ENCODE peak calls at places on chromosome 18, in six cellular contexts. One of them, this sample, is unnamed.
A peak's percentile ranks its signal among the peaks of the same experiment; 100 is the strongest.

GRCh38 chr18:23887035-23887434 is 127.5 kb upstream of the TTC39C start:
- DNase-seq in cardiac fibroblast: no peak
- DNase-seq in KBM-7: no peak
- DNase-seq in stimulated activated CD8-positive, alpha-beta memory T cell treated with anti-CD3 and anti-CD28 coated beads, Interleukin-7, amount 100 ng/mL, for 4 hours: no peak
- DNase-seq in GM13976: no peak
- DNase-seq in SW480: no peak
- DNase-seq in this sample: no peak

GRCh38 chr18:25181581-25181980 is 170.4 kb downstream of the ZNF521 start:
- DNase-seq in cardiac fibroblast: no peak
- DNase-seq in KBM-7: no peak
- DNase-seq in stimulated activated CD8-positive, alpha-beta memory T cell treated with anti-CD3 and anti-CD28 coated beads, Interleukin-7, amount 100 ng/mL, for 4 hours: no peak
- DNase-seq in GM13976: no peak
- DNase-seq in SW480: no peak
- DNase-seq in this sample: no peak

GRCh38 chr18:10563886-10564285 is 38.1 kb downstream of the NAPG start:
- DNase-seq in cardiac fibroblast: no peak
- DNase-seq in KBM-7: no peak
- DNase-seq in stimulated activated CD8-positive, alpha-beta memory T cell treated with anti-CD3 and anti-CD28 coated beads, Interleukin-7, amount 100 ng/mL, for 4 hours: no peak
- DNase-seq in GM13976: no peak
- DNase-seq in SW480: no peak
- DNase-seq in this sample: no peak

GRCh38 chr18:33201509-33201926 is 239.0 kb downstream of the CCDC178 start:
- DNase-seq in cardiac fibroblast: peak; percentile 21
- DNase-seq in KBM-7: peak; percentile 27
- DNase-seq in stimulated activated CD8-positive, alpha-beta memory T cell treated with anti-CD3 and anti-CD28 coated beads, Interleukin-7, amount 100 ng/mL, for 4 hours: no peak
- DNase-seq in GM13976: no peak
- DNase-seq in SW480: peak; percentile 46
- DNase-seq in this sample: peak; percentile 13

GRCh38 chr18:45416168-45416567 is 199.1 kb upstream of the SLC14A2 start:
- DNase-seq in cardiac fibroblast: peak; percentile 2
- DNase-seq in KBM-7: no peak
- DNase-seq in stimulated activated CD8-positive, alpha-beta memory T cell treated with anti-CD3 and anti-CD28 coated beads, Interleukin-7, amount 100 ng/mL, for 4 hours: no peak
- DNase-seq in GM13976: no peak
- DNase-seq in SW480: no peak
- DNase-seq in this sample: no peak

GRCh38 chr18:11310476-11311086 is 161.2 kb upstream of the PIEZO2 start:
- DNase-seq in cardiac fibroblast: peak; percentile 56
- DNase-seq in KBM-7: peak; percentile 46
- DNase-seq in stimulated activated CD8-positive, alpha-beta memory T cell treated with anti-CD3 and anti-CD28 coated beads, Interleukin-7, amount 100 ng/mL, for 4 hours: no peak
- DNase-seq in GM13976: peak; percentile 52
- DNase-seq in SW480: peak; percentile 56
- DNase-seq in this sample: no peak

GRCh38 chr18:26215247-26215970 is 10.8 kb upstream of the TAF4B start:
- DNase-seq in cardiac fibroblast: no peak
- DNase-seq in KBM-7: peak; percentile 57
- DNase-seq in stimulated activated CD8-positive, alpha-beta memory T cell treated with anti-CD3 and anti-CD28 coated beads, Interleukin-7, amount 100 ng/mL, for 4 hours: peak; percentile 8
- DNase-seq in GM13976: peak; percentile 57
- DNase-seq in SW480: no peak
- DNase-seq in this sample: no peak

GRCh38 chr18:383135-383534 is 115.3 kb upstream of the THOC1 start:
- DNase-seq in cardiac fibroblast: no peak
- DNase-seq in KBM-7: no peak
- DNase-seq in stimulated activated CD8-positive, alpha-beta memory T cell treated with anti-CD3 and anti-CD28 coated beads, Interleukin-7, amount 100 ng/mL, for 4 hours: no peak
- DNase-seq in GM13976: no peak
- DNase-seq in SW480: no peak
- DNase-seq in this sample: no peak

GRCh38 chr18:1017227-1017626 is 112.6 kb downstream of the ADCYAP1 start:
- DNase-seq in cardiac fibroblast: no peak
- DNase-seq in KBM-7: no peak
- DNase-seq in stimulated activated CD8-positive, alpha-beta memory T cell treated with anti-CD3 and anti-CD28 coated beads, Interleukin-7, amount 100 ng/mL, for 4 hours: no peak
- DNase-seq in GM13976: no peak
- DNase-seq in SW480: no peak
- DNase-seq in this sample: no peak

GRCh38 chr18:32998921-32999320 is 226.1 kb upstream of the KLHL14 start:
- DNase-seq in cardiac fibroblast: no peak
- DNase-seq in KBM-7: no peak
- DNase-seq in stimulated activated CD8-positive, alpha-beta memory T cell treated with anti-CD3 and anti-CD28 coated beads, Interleukin-7, amount 100 ng/mL, for 4 hours: no peak
- DNase-seq in GM13976: no peak
- DNase-seq in SW480: no peak
- DNase-seq in this sample: no peak

GRCh38 chr18:45739848-45740247 is 15.9 kb downstream of the SLC14A1 start:
- DNase-seq in cardiac fibroblast: no peak
- DNase-seq in KBM-7: no peak
- DNase-seq in stimulated activated CD8-positive, alpha-beta memory T cell treated with anti-CD3 and anti-CD28 coated beads, Interleukin-7, amount 100 ng/mL, for 4 hours: no peak
- DNase-seq in GM13976: no peak
- DNase-seq in SW480: no peak
- DNase-seq in this sample: no peak

GRCh38 chr18:9280854-9281253 is 53.7 kb upstream of the TWSG1 start:
- DNase-seq in cardiac fibroblast: no peak
- DNase-seq in KBM-7: no peak
- DNase-seq in stimulated activated CD8-positive, alpha-beta memory T cell treated with anti-CD3 and anti-CD28 coated beads, Interleukin-7, amount 100 ng/mL, for 4 hours: no peak
- DNase-seq in GM13976: no peak
- DNase-seq in SW480: no peak
- DNase-seq in this sample: no peak

GRCh38 chr18:36476433-36476832 is 178.9 kb downstream of the FHOD3 start:
- DNase-seq in cardiac fibroblast: no peak
- DNase-seq in KBM-7: no peak
- DNase-seq in stimulated activated CD8-positive, alpha-beta memory T cell treated with anti-CD3 and anti-CD28 coated beads, Interleukin-7, amount 100 ng/mL, for 4 hours: no peak
- DNase-seq in GM13976: no peak
- DNase-seq in SW480: peak; percentile 84
- DNase-seq in this sample: no peak

GRCh38 chr18:32373995-32374394 is 96.7 kb downstream of the GAREM1 start:
- DNase-seq in cardiac fibroblast: peak; percentile 75
- DNase-seq in KBM-7: no peak
- DNase-seq in stimulated activated CD8-positive, alpha-beta memory T cell treated with anti-CD3 and anti-CD28 coated beads, Interleukin-7, amount 100 ng/mL, for 4 hours: no peak
- DNase-seq in GM13976: no peak
- DNase-seq in SW480: peak; percentile 44
- DNase-seq in this sample: no peak

GRCh38 chr18:51506811-51507210 is 309.3 kb upstream of the MEX3C start:
- DNase-seq in cardiac fibroblast: no peak
- DNase-seq in KBM-7: no peak
- DNase-seq in stimulated activated CD8-positive, alpha-beta memory T cell treated with anti-CD3 and anti-CD28 coated beads, Interleukin-7, amount 100 ng/mL, for 4 hours: no peak
- DNase-seq in GM13976: no peak
- DNase-seq in SW480: no peak
- DNase-seq in this sample: no peak

GRCh38 chr18:66344227-66344626 is 259.7 kb downstream of the CDH19 start:
- DNase-seq in cardiac fibroblast: no peak
- DNase-seq in KBM-7: no peak
- DNase-seq in stimulated activated CD8-positive, alpha-beta memory T cell treated with anti-CD3 and anti-CD28 coated beads, Interleukin-7, amount 100 ng/mL, for 4 hours: no peak
- DNase-seq in GM13976: no peak
- DNase-seq in SW480: no peak
- DNase-seq in this sample: no peak

GRCh38 chr18:48300463-48300961 is 108.7 kb downstream of the ZBTB7C start:
- DNase-seq in cardiac fibroblast: no peak
- DNase-seq in KBM-7: peak; percentile 85
- DNase-seq in stimulated activated CD8-positive, alpha-beta memory T cell treated with anti-CD3 and anti-CD28 coated beads, Interleukin-7, amount 100 ng/mL, for 4 hours: no peak
- DNase-seq in GM13976: no peak
- DNase-seq in SW480: no peak
- DNase-seq in this sample: no peak

GRCh38 chr18:62526098-62527025 is 3.5 kb downstream of the ZCCHC2 start:
- DNase-seq in cardiac fibroblast: peak; percentile 86
- DNase-seq in KBM-7: peak; percentile 75
- DNase-seq in stimulated activated CD8-positive, alpha-beta memory T cell treated with anti-CD3 and anti-CD28 coated beads, Interleukin-7, amount 100 ng/mL, for 4 hours: peak; percentile 18
- DNase-seq in GM13976: peak; percentile 87
- DNase-seq in SW480: peak; percentile 53
- DNase-seq in this sample: peak; percentile 75

GRCh38 chr18:3498705-3499451 is 48.9 kb downstream of the TGIF1 start:
- DNase-seq in cardiac fibroblast: peak; percentile 47
- DNase-seq in KBM-7: no peak
- DNase-seq in stimulated activated CD8-positive, alpha-beta memory T cell treated with anti-CD3 and anti-CD28 coated beads, Interleukin-7, amount 100 ng/mL, for 4 hours: no peak
- DNase-seq in GM13976: peak; percentile 46
- DNase-seq in SW480: peak; percentile 35
- DNase-seq in this sample: peak; percentile 15

GRCh38 chr18:2368102-2368501 is 203.2 kb downstream of the METTL4 start:
- DNase-seq in cardiac fibroblast: no peak
- DNase-seq in KBM-7: no peak
- DNase-seq in stimulated activated CD8-positive, alpha-beta memory T cell treated with anti-CD3 and anti-CD28 coated beads, Interleukin-7, amount 100 ng/mL, for 4 hours: no peak
- DNase-seq in GM13976: no peak
- DNase-seq in SW480: no peak
- DNase-seq in this sample: no peak

GRCh38 chr18:65422544-65423136 is 328.2 kb upstream of the CDH7 start:
- DNase-seq in cardiac fibroblast: no peak
- DNase-seq in KBM-7: no peak
- DNase-seq in stimulated activated CD8-positive, alpha-beta memory T cell treated with anti-CD3 and anti-CD28 coated beads, Interleukin-7, amount 100 ng/mL, for 4 hours: no peak
- DNase-seq in GM13976: no peak
- DNase-seq in SW480: no peak
- DNase-seq in this sample: no peak

GRCh38 chr18:48975817-48976649 is 25.3 kb upstream of the SMAD7 start:
- DNase-seq in cardiac fibroblast: peak; percentile 69
- DNase-seq in KBM-7: no peak
- DNase-seq in stimulated activated CD8-positive, alpha-beta memory T cell treated with anti-CD3 and anti-CD28 coated beads, Interleukin-7, amount 100 ng/mL, for 4 hours: peak; percentile 22
- DNase-seq in GM13976: peak; percentile 92
- DNase-seq in SW480: peak; percentile 42
- DNase-seq in this sample: no peak

GRCh38 chr18:58497845-58498244 is 131.0 kb downstream of the ALPK2 start:
- DNase-seq in cardiac fibroblast: peak; percentile 5
- DNase-seq in KBM-7: no peak
- DNase-seq in stimulated activated CD8-positive, alpha-beta memory T cell treated with anti-CD3 and anti-CD28 coated beads, Interleukin-7, amount 100 ng/mL, for 4 hours: no peak
- DNase-seq in GM13976: no peak
- DNase-seq in SW480: no peak
- DNase-seq in this sample: no peak

GRCh38 chr18:8717011-8717770 is 11.8 kb downstream of the MTCL1 start:
- DNase-seq in cardiac fibroblast: no peak
- DNase-seq in KBM-7: no peak
- DNase-seq in stimulated activated CD8-positive, alpha-beta memory T cell treated with anti-CD3 and anti-CD28 coated beads, Interleukin-7, amount 100 ng/mL, for 4 hours: no peak
- DNase-seq in GM13976: no peak
- DNase-seq in SW480: no peak
- DNase-seq in this sample: no peak

GRCh38 chr18:58202406-58202730 is 158.3 kb downstream of the NEDD4L start:
- DNase-seq in cardiac fibroblast: no peak
- DNase-seq in KBM-7: no peak
- DNase-seq in stimulated activated CD8-positive, alpha-beta memory T cell treated with anti-CD3 and anti-CD28 coated beads, Interleukin-7, amount 100 ng/mL, for 4 hours: no peak
- DNase-seq in GM13976: no peak
- DNase-seq in SW480: no peak
- DNase-seq in this sample: no peak

GRCh38 chr18:79927597-79928562 is 23.6 kb downstream of the SLC66A2 start:
- DNase-seq in cardiac fibroblast: no peak
- DNase-seq in KBM-7: no peak
- DNase-seq in stimulated activated CD8-positive, alpha-beta memory T cell treated with anti-CD3 and anti-CD28 coated beads, Interleukin-7, amount 100 ng/mL, for 4 hours: no peak
- DNase-seq in GM13976: no peak
- DNase-seq in SW480: no peak
- DNase-seq in this sample: no peak

GRCh38 chr18:79962311-79962710 is 2.1 kb upstream of the HSBP1L1 start:
- DNase-seq in cardiac fibroblast: no peak
- DNase-seq in KBM-7: no peak
- DNase-seq in stimulated activated CD8-positive, alpha-beta memory T cell treated with anti-CD3 and anti-CD28 coated beads, Interleukin-7, amount 100 ng/mL, for 4 hours: no peak
- DNase-seq in GM13976: no peak
- DNase-seq in SW480: no peak
- DNase-seq in this sample: no peak

GRCh38 chr18:76450912-76451421 is 44.1 kb downstream of the ZNF516 start:
- DNase-seq in cardiac fibroblast: peak; percentile 77
- DNase-seq in KBM-7: peak; percentile 54
- DNase-seq in stimulated activated CD8-positive, alpha-beta memory T cell treated with anti-CD3 and anti-CD28 coated beads, Interleukin-7, amount 100 ng/mL, for 4 hours: no peak
- DNase-seq in GM13976: peak; percentile 54
- DNase-seq in SW480: peak; percentile 22
- DNase-seq in this sample: no peak

GRCh38 chr18:47050468-47050867 is 15.0 kb upstream of the ELOA2 start:
- DNase-seq in cardiac fibroblast: peak; percentile 68
- DNase-seq in KBM-7: peak; percentile 38
- DNase-seq in stimulated activated CD8-positive, alpha-beta memory T cell treated with anti-CD3 and anti-CD28 coated beads, Interleukin-7, amount 100 ng/mL, for 4 hours: no peak
- DNase-seq in GM13976: peak; percentile 45
- DNase-seq in SW480: peak; percentile 22
- DNase-seq in this sample: no peak

GRCh38 chr18:50644807-50645206 is 84.9 kb downstream of the MAPK4 start:
- DNase-seq in cardiac fibroblast: peak; percentile 17
- DNase-seq in KBM-7: peak; percentile 26
- DNase-seq in stimulated activated CD8-positive, alpha-beta memory T cell treated with anti-CD3 and anti-CD28 coated beads, Interleukin-7, amount 100 ng/mL, for 4 hours: no peak
- DNase-seq in GM13976: no peak
- DNase-seq in SW480: peak; percentile 8
- DNase-seq in this sample: no peak